ENCODE peak calls at places on chromosomes 7 and 10, in five cellular contexts. N, I, K, U and P are unnamed samples.

GRCh38 chr7:338295-339061 is 48.5 kb downstream of the FOXL3 start:
- DNase-seq in N (no peak), I (no peak), K (no peak), U (no peak), P (no peak)

GRCh38 chr7:150326657-150327268 is 3.4 kb upstream of the ACTR3C start:
- DNase-seq in N (no peak), I (no peak), K (no peak), U (no peak), P (no peak)

GRCh38 chr10:15472431-15473400 is 101.6 kb upstream of the FAM171A1 start:
- DNase-seq in N (peak; percentile 86), I (peak; percentile 83), K (no peak), U (no peak), P (no peak)

GRCh38 chr10:104492349-104492940 is 138.8 kb downstream of the CFAP58 start:
- DNase-seq in N (no peak), I (peak; percentile 34), K (no peak), U (no peak), P (no peak)

GRCh38 chr10:110387983-110388681 is 83.4 kb upstream of the SMNDC1 start:
- DNase-seq in N (no peak), I (no peak), K (no peak), U (no peak), P (no peak)

GRCh38 chr7:71389976-71390375 is 258.0 kb downstream of the GALNT17 start:
- DNase-seq in N (no peak), I (no peak), K (no peak), U (no peak), P (no peak)

GRCh38 chr7:131225619-131226101 is 102.0 kb upstream of the MKLN1 start:
- DNase-seq in N (peak; percentile 83), I (peak; percentile 41), K (peak; percentile 85), U (peak; percentile 84), P (peak; percentile 73)

GRCh38 chr10:34523017-34523767 is 291.9 kb downstream of the PARD3 start:
- DNase-seq in N (no peak), I (peak; percentile 23), K (no peak), U (no peak), P (no peak)

GRCh38 chr10:79390551-79391229 is 43.4 kb downstream of the PPIF start:
- DNase-seq in N (no peak), I (no peak), K (peak; percentile 83), U (peak; percentile 21), P (peak; percentile 28)

GRCh38 chr7:107643407-107643806 is 17.2 kb upstream of the SLC26A4 start:
- DNase-seq in N (peak; percentile 49), I (peak; percentile 82), K (no peak), U (no peak), P (no peak)

GRCh38 chr10:74151879-74152722 is 1.1 kb downstream of the ADK start:
- DNase-seq in N (no peak), I (peak; percentile 28), K (no peak), U (no peak), P (no peak)

GRCh38 chr10:110311357-110311949 is 6.7 kb upstream of the SMNDC1 start:
- DNase-seq in N (peak; percentile 74), I (peak; percentile 82), K (no peak), U (peak; percentile 47), P (peak; percentile 43)

GRCh38 chr10:31745612-31746376 is 182.8 kb downstream of the ARHGAP12 start:
- DNase-seq in N (peak; percentile 65), I (peak; percentile 98), K (no peak), U (no peak), P (no peak)

GRCh38 chr10:49175587-49176309 is 12.4 kb downstream of the TMEM273 start:
- DNase-seq in N (no peak), I (no peak), K (no peak), U (peak; percentile 14), P (no peak)

GRCh38 chr10:119190954-119191619 is 12.5 kb upstream of the PRDX3 start:
- DNase-seq in N (no peak), I (no peak), K (no peak), U (no peak), P (no peak)

GRCh38 chr7:132485600-132486594 is 90.4 kb downstream of the PLXNA4 start:
- DNase-seq in N (peak; percentile 83), I (no peak), K (peak; percentile 88), U (no peak), P (no peak)

GRCh38 chr7:122885583-122886356 is 490 bp downstream of the CADPS2 start:
- DNase-seq in N (peak; percentile 51), I (peak; percentile 52), K (peak; percentile 80), U (peak; percentile 45), P (peak; percentile 43)

GRCh38 chr10:98373260-98373659 is 41.7 kb downstream of the PYROXD2 start:
- DNase-seq in N (no peak), I (no peak), K (no peak), U (no peak), P (no peak)

GRCh38 chr10:10460452-10460851 is 557.2 kb upstream of the CELF2 start:
- DNase-seq in N (peak; percentile 42), I (no peak), K (no peak), U (no peak), P (no peak)

GRCh38 chr10:16845248-16845647 is 28.0 kb upstream of the RSU1 start:
- DNase-seq in N (peak; percentile 36), I (no peak), K (no peak), U (no peak), P (no peak)

GRCh38 chr7:131625817-131626372 is 69.5 kb upstream of the PODXL start:
- DNase-seq in N (no peak), I (peak; percentile 98), K (no peak), U (no peak), P (no peak)

GRCh38 chr10:59719374-59719773 is 9.7 kb upstream of the SLC16A9 start:
- DNase-seq in N (no peak), I (no peak), K (no peak), U (no peak), P (no peak)

GRCh38 chr7:30682131-30683083 is at the start of gene CRHR2:
- DNase-seq in N (no peak), I (peak; percentile 17), K (no peak), U (no peak), P (no peak)

GRCh38 chr10:25974897-25975459 is 40.9 kb downstream of the MYO3A start:
- DNase-seq in N (no peak), I (no peak), K (no peak), U (no peak), P (no peak)

GRCh38 chr10:60114765-60115586 is 208.6 kb upstream of the CCDC6 start:
- DNase-seq in N (peak; percentile 91), I (peak; percentile 75), K (no peak), U (peak; percentile 24), P (no peak)

GRCh38 chr10:124508070-124508667 is 46.5 kb downstream of the LHPP start:
- DNase-seq in N (no peak), I (no peak), K (peak; percentile 57), U (no peak), P (no peak)

GRCh38 chr10:123746016-123746415 is 79.9 kb downstream of the GPR26 start:
- DNase-seq in N (no peak), I (no peak), K (no peak), U (no peak), P (no peak)

GRCh38 chr10:102376901-102377300 is 18.6 kb upstream of the NFKB2 start:
- DNase-seq in N (no peak), I (no peak), K (no peak), U (no peak), P (no peak)

GRCh38 chr7:12328888-12329770 is 74.5 kb downstream of the VWDE start:
- DNase-seq in N (no peak), I (peak; percentile 18), K (no peak), U (no peak), P (no peak)

GRCh38 chr10:110637558-110638053 is 6.5 kb upstream of the RBM20 start:
- DNase-seq in N (no peak), I (no peak), K (no peak), U (no peak), P (no peak)

GRCh38 chr10:108112218-108112617 is 947.7 kb upstream of the SORCS1 start:
- DNase-seq in N (no peak), I (peak; percentile 46), K (no peak), U (no peak), P (no peak)

GRCh38 chr7:24898691-24899090 is 81.3 kb downstream of the OSBPL3 start:
- DNase-seq in N (no peak), I (peak; percentile 55), K (no peak), U (no peak), P (no peak)

GRCh38 chr10:12768156-12768731 is 233.3 kb downstream of the CCDC3 start:
- DNase-seq in N (no peak), I (peak; percentile 36), K (no peak), U (no peak), P (no peak)